ENCODE peak calls at places on chromosomes 12 and 14, in seven cellular contexts. O, Z, J, V, Y, I and S are unnamed samples.

GRCh38 chr12:34396006-34396860 is 373.9 kb downstream of the ALG10 start:
- DNase-seq in O (no peak), Z (no peak), J (peak), V (peak), Y (no peak), I (no peak), S (peak)

GRCh38 chr12:31572900-31573299 is 18.0 kb downstream of the DENND5B start:
- DNase-seq in O (no peak), Z (no peak), J (no peak), V (no peak), Y (no peak), I (no peak), S (no peak)

GRCh38 chr12:117051380-117051779 is 47.8 kb downstream of the TESC start:
- DNase-seq in O (no peak), Z (no peak), J (no peak), V (no peak), Y (no peak), I (no peak), S (no peak)

GRCh38 chr14:23141706-23142467 is 22.8 kb upstream of the CEBPE start:
- DNase-seq in O (no peak), Z (peak), J (no peak), V (no peak), Y (peak), I (peak), S (peak)

GRCh38 chr14:53190938-53191337 is 37.8 kb upstream of the DDHD1 start:
- DNase-seq in O (peak), Z (no peak), J (no peak), V (no peak), Y (peak), I (no peak), S (no peak)

GRCh38 chr14:104143521-104144452 is 5.4 kb downstream of the KIF26A start:
- DNase-seq in O (no peak), Z (no peak), J (no peak), V (no peak), Y (no peak), I (no peak), S (peak)

GRCh38 chr12:71840226-71840847 is 778 bp downstream of the TBC1D15 start:
- DNase-seq in O (peak), Z (peak), J (no peak), V (no peak), Y (peak), I (peak), S (no peak)

GRCh38 chr14:53180272-53181221 is 27.4 kb upstream of the DDHD1 start:
- DNase-seq in O (no peak), Z (peak), J (no peak), V (no peak), Y (no peak), I (no peak), S (no peak)

GRCh38 chr12:52125499-52125900 is 46.0 kb downstream of the SMIM41 start:
- DNase-seq in O (no peak), Z (no peak), J (no peak), V (no peak), Y (no peak), I (no peak), S (no peak)

GRCh38 chr12:19482551-19483109 is 43.3 kb downstream of the AEBP2 start:
- DNase-seq in O (no peak), Z (no peak), J (peak), V (no peak), Y (peak), I (no peak), S (no peak)

GRCh38 chr12:79069009-79069408 is 204.4 kb downstream of the SYT1 start:
- DNase-seq in O (no peak), Z (no peak), J (no peak), V (no peak), Y (no peak), I (no peak), S (no peak)

GRCh38 chr14:75088566-75089373 is 19.3 kb downstream of the ZC2HC1C start:
- DNase-seq in O (no peak), Z (peak), J (peak), V (peak), Y (peak), I (peak), S (no peak)

GRCh38 chr14:68598621-68599447 is 194.0 kb downstream of the ZFP36L1 start:
- DNase-seq in O (peak), Z (peak), J (peak), V (no peak), Y (peak), I (peak), S (no peak)

GRCh38 chr14:20873370-20874177 is 17.6 kb upstream of the RNASE3 start:
- DNase-seq in O (no peak), Z (no peak), J (peak), V (peak), Y (peak), I (peak), S (peak)

GRCh38 chr14:79502101-79502750 is 709.1 kb downstream of the DIO2 start:
- DNase-seq in O (no peak), Z (no peak), J (no peak), V (no peak), Y (no peak), I (no peak), S (no peak)
- TF ChIP-seq CTCF in O (no peak), Z (no peak), J (no peak), V (no peak), Y (no peak), I (no peak), S (no peak)

DNA sequence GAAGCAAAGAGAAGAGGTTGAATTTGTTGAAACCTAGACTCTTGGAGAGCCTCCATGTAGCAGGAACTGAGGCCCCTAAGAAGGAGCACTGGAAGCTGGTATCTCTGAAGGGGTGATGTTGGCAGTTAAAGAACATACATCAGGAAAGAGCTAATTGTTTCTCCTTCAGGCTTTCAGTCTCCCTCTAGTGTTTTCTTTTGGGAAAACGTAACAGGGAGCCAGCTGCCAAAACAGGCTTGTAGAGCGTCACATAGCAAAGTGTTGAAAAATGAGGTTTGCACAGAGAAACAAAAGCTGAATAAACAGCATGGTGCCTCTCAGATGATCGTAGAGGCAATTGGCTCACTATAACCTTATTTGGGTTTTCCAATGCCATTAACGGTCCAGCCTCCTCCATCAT is 46.9 kb upstream of the CAND1 start:
- DNase-seq in O (no peak), Z (peak), J (no peak), V (no peak), Y (peak), I (peak), S (no peak)
- TF ChIP-seq CTCF in O (peak), Z (peak), J (no peak), V (peak), Y (peak), I (peak), S (peak)

DNA sequence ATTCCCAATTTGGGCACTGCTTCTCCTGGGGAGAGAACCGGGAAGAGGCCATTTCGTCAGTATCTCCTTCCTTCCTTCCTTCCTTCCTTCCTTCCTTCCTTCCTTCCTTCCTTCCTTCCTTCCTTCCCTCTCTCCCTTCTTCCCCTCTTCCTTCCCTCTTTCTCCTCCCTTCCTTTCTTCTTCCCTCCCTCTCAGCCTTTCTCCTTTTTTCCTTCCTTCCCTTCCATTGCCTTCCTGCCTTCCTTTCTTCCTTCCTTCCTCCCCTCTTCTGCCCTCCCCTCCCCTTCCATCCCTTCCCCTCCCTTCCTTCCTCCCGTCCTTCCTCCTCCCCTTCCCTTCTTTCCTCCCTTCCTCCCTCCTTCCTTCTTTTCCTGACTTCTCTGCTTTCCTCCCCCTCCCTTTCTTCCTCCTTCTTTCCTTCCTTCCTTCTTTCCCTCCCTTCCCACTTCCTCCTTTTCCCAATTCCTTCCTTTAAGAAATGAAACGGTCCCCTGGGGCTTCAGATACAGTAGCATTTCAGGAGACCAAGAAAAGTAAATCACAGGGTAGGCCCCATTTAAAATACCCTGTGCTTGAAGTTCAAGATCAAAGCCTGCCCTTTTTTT is 71.8 kb downstream of the ACACB start:
- DNase-seq in O (no peak), Z (no peak), J (no peak), V (no peak), Y (no peak), I (no peak), S (no peak)
- TF ChIP-seq CTCF in O (no peak), Z (no peak), J (no peak), V (no peak), Y (no peak), I (no peak), S (no peak)

GRCh38 chr14:28911521-28911920 is 144.9 kb downstream of the FOXG1 start:
- DNase-seq in O (no peak), Z (no peak), J (no peak), V (no peak), Y (no peak), I (no peak), S (no peak)

GRCh38 chr14:28913056-28913455 is 146.5 kb downstream of the FOXG1 start:
- DNase-seq in O (no peak), Z (no peak), J (no peak), V (no peak), Y (no peak), I (no peak), S (no peak)
- TF ChIP-seq CTCF in O (no peak), Z (no peak), J (no peak), V (no peak), Y (no peak), I (no peak), S (no peak)